ENCODE peak calls at places on chromosomes 16 and 17, in ten cellular contexts. J is MCF 10A, G is GM10248, W is heart right ventricle, A is AG09309, B is ovary, V is Calu3, D is Panc1, O is stomach, H is osteocyte. F is an unnamed sample.

GRCh38 chr17:80104321-80104955 is 3.1 kb downstream of the GAA start:
- DNase-seq in J (no peak), G (no peak), W (no peak), A (no peak), B (no peak), V (no peak), D (no peak), O (no peak), H (no peak), F (peak; percentile 21)

GRCh38 chr16:74667215-74667765 is 613 bp upstream of the RFWD3 start:
- DNase-seq in J (peak; percentile 15), G (peak; percentile 31), W (peak; percentile 13), A (no peak), B (peak; percentile 20), V (peak; percentile 46), D (peak; percentile 5), O (peak; percentile 34), H (no peak), F (peak; percentile 30)

GRCh38 chr16:15736529-15736928 is 86.5 kb downstream of the NDE1 start:
- DNase-seq in J (no peak), G (no peak), W (no peak), A (no peak), B (no peak), V (no peak), D (no peak), O (no peak), H (no peak), F (no peak)

GRCh38 chr17:45235071-45236001 is 13.7 kb downstream of the FMNL1 start:
- DNase-seq in J (peak; percentile 82), G (peak; percentile 76), W (peak; percentile 70), A (peak; percentile 28), B (peak; percentile 37), V (peak; percentile 86), D (no peak), O (peak; percentile 83), H (peak; percentile 85), F (peak; percentile 83)

GRCh38 chr16:12043953-12044352 is 67.4 kb downstream of the SNX29 start:
- DNase-seq in J (no peak), G (no peak), W (no peak), A (no peak), B (no peak), V (no peak), D (no peak), O (no peak), H (no peak), F (no peak)

GRCh38 chr17:79102214-79102613 is 27.6 kb downstream of the ENGASE start:
- DNase-seq in J (no peak), G (no peak), W (no peak), A (no peak), B (no peak), V (no peak), D (no peak), O (no peak), H (no peak), F (no peak)

GRCh38 chr16:21037168-21037567 is 113.5 kb downstream of the DNAH3 start:
- DNase-seq in J (no peak), G (no peak), W (no peak), A (no peak), B (no peak), V (no peak), D (no peak), O (no peak), H (no peak), F (no peak)

GRCh38 chr17:47660064-47660492 is 10.4 kb downstream of the KPNB1 start:
- DNase-seq in J (no peak), G (peak; percentile 26), W (no peak), A (no peak), B (no peak), V (no peak), D (no peak), O (no peak), H (no peak), F (no peak)

GRCh38 chr17:57918017-57918895 is 37.0 kb downstream of the CUEDC1 start:
- DNase-seq in J (peak; percentile 35), G (no peak), W (no peak), A (no peak), B (no peak), V (no peak), D (no peak), O (no peak), H (no peak), F (peak; percentile 70)

GRCh38 chr17:47731396-47731795 is 1.6 kb upstream of the TBX21 start:
- DNase-seq in J (no peak), G (no peak), W (no peak), A (no peak), B (no peak), V (no peak), D (no peak), O (no peak), H (no peak), F (no peak)

GRCh38 chr16:2039286-2040030 is 8.2 kb downstream of the NTHL1 start:
- DNase-seq in J (no peak), G (no peak), W (peak; percentile 93), A (peak; percentile 63), B (peak; percentile 97), V (no peak), D (no peak), O (peak; percentile 83), H (peak; percentile 95), F (peak; percentile 62)

GRCh38 chr17:8122923-8123694 is 797 bp downstream of the HES7 start:
- DNase-seq in J (peak; percentile 61), G (peak; percentile 46), W (peak; percentile 25), A (no peak), B (no peak), V (no peak), D (no peak), O (no peak), H (no peak), F (peak; percentile 34)

GRCh38 chr17:68435876-68436842 is 21.1 kb downstream of the WIPI1 start:
- DNase-seq in J (peak; percentile 86), G (peak; percentile 78), W (peak; percentile 83), A (peak; percentile 34), B (peak; percentile 62), V (peak; percentile 79), D (peak; percentile 71), O (peak; percentile 83), H (peak; percentile 90), F (peak; percentile 83)

GRCh38 chr17:45577571-45578279 is 87.2 kb upstream of the PLEKHM1 start:
- DNase-seq in J (no peak), G (no peak), W (no peak), A (no peak), B (no peak), V (no peak), D (no peak), O (no peak), H (no peak), F (no peak)

GRCh38 chr17:21540502-21540901 is 151.8 kb upstream of the KCNJ18 start:
- DNase-seq in J (no peak), G (no peak), W (no peak), A (no peak), B (no peak), V (no peak), D (no peak), O (no peak), H (no peak), F (no peak)

GRCh38 chr17:39194089-39194984 is 3.1 kb downstream of the CACNB1 start:
- DNase-seq in J (no peak), G (no peak), W (peak; percentile 71), A (no peak), B (no peak), V (peak; percentile 79), D (no peak), O (no peak), H (no peak), F (peak; percentile 58)

DNA sequence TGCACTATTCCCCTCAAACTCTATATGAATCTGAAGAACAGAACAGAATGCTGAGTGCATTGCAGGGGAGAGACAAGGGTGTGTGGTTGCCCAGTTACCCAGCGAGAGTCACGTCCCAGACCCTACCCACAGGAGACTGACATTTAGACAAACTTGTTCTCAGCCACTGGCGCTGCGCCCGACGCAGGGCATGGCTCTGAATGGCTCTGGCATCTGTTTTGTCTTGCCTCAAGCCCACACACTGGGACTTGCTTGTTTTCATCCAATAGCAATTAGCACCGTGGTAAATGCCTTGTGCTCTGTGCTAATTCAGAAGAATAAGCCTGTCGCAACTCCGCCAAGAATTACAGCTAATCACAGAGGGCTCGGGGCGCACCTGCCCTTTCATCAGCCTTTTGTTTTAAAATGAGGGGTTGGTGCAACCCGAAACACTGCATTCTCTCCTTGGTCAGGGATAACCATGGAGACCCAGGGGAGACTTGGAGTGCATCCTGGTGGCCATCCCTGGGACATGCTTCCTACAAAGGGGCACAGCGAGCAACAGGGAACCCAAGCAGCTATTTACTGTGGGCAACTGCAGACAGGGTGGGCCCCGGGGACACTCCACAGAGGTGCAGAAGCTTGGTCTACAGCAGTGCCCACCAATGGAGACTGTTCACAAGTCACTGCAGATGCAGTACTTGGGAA is 220.5 kb upstream of the ZFHX3 start:
- DNase-seq in J (peak; percentile 16), G (no peak), W (no peak), A (no peak), B (no peak), V (no peak), D (no peak), O (no peak), H (no peak), F (peak; percentile 7)
- TF ChIP-seq CTCF in J (no peak), G (no peak), W (no peak), A (peak; percentile 51), B (no peak), V (peak; percentile 15), D (peak; percentile 15), O (no peak), H (peak; percentile 28), F (peak; percentile 20)

GRCh38 chr17:82424001-82424862 is 5.8 kb upstream of the OGFOD3 start:
- DNase-seq in J (peak; percentile 47), G (peak; percentile 64), W (no peak), A (no peak), B (no peak), V (peak; percentile 48), D (no peak), O (peak; percentile 45), H (no peak), F (peak; percentile 64)
- TF ChIP-seq CTCF in J (peak; percentile 49), G (peak; percentile 56), W (peak; percentile 8), A (peak; percentile 76), B (no peak), V (peak; percentile 60), D (peak; percentile 83), O (no peak), H (peak; percentile 49), F (peak; percentile 78)

DNA sequence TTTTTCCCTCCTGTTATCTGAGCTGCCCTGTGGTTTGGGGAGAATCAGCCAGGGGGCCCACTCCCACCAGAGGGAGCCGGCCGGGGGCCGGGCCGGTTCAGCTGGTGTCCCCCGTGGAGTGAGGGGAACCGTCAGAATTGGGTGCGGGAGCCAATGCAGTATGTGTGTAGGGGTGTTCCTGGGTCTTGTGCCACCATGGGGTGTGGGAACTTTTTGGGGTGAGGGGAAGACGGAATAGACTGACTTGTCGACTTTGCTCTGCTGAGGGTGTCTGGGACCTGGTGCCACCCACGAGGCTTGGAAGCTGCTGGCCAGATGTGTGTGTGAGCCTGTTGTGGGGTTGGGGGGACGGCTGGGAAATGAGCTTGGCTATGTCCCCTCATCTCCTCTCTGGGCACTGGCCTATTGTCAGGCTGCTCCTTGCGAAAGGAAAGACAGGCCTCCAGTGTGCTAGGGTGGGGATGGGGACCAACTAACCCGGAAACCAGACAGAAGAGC is 9.9 kb downstream of the RARA start:
- DNase-seq in J (no peak), G (no peak), W (peak; percentile 20), A (no peak), B (peak; percentile 27), V (peak; percentile 49), D (no peak), O (no peak), H (no peak), F (no peak)
- TF ChIP-seq CTCF in J (no peak), G (no peak), W (no peak), A (peak; percentile 20), B (peak; percentile 5), V (no peak), D (no peak), O (no peak), H (peak; percentile 41), F (peak; percentile 50)

GRCh38 chr17:40433551-40434384 is 9.5 kb upstream of the IGFBP4 start:
- DNase-seq in J (peak; percentile 30), G (no peak), W (no peak), A (no peak), B (no peak), V (peak; percentile 94), D (no peak), O (no peak), H (no peak), F (peak; percentile 19)
- TF ChIP-seq CTCF in J (peak; percentile 35), G (peak; percentile 13), W (peak; percentile 27), A (peak; percentile 52), B (peak; percentile 20), V (no peak), D (peak; percentile 78), O (peak; percentile 23), H (peak; percentile 54), F (peak; percentile 52)